ENCODE peak calls at places on chromosomes 3 and 15, in nine cellular contexts. V, L, Z, M, R, X, U, G and F are unnamed samples.

GRCh38 chr3:74844428-74844827 is 230.0 kb upstream of the CNTN3 start:
- DNase-seq in M (no peak), L (no peak), G (no peak), X (no peak), Z (no peak), R (no peak), V (no peak), U (no peak), F (no peak)

GRCh38 chr3:187150599-187150998 is 11.3 kb upstream of the RPL39L start:
- DNase-seq in V (no peak), R (no peak), Z (no peak), M (peak), U (peak), G (no peak), X (no peak), L (no peak), F (no peak)

GRCh38 chr15:100713163-100713867 is 110.9 kb downstream of the ASB7 start:
- DNase-seq in U (peak), R (no peak), Z (peak), G (peak), L (peak), X (peak), M (no peak), V (no peak), F (no peak)

GRCh38 chr15:41967506-41968206 is 4.7 kb downstream of the EHD4 start:
- DNase-seq in V (peak), L (peak), R (no peak), Z (peak), M (peak), U (no peak), G (peak), X (no peak), F (no peak)

GRCh38 chr15:46059921-46060565 is 425.2 kb downstream of the SQOR start:
- DNase-seq in X (no peak), Z (no peak), R (no peak), M (no peak), V (no peak), G (no peak), U (no peak), L (no peak), F (no peak)

GRCh38 chr3:113111308-113111707 is 100.0 kb upstream of the BOC start:
- DNase-seq in R (no peak), L (no peak), M (no peak), X (no peak), U (peak), G (no peak), Z (peak), V (no peak), F (no peak)

GRCh38 chr15:33190539-33190938 is 4.0 kb downstream of the FMN1 start:
- DNase-seq in Z (no peak), L (no peak), R (no peak), G (no peak), U (no peak), M (no peak), X (no peak), V (no peak), F (no peak)

GRCh38 chr3:61809879-61810278 is 248.5 kb downstream of the PTPRG start:
- DNase-seq in L (peak), X (peak), U (no peak), R (peak), G (no peak), Z (no peak), V (no peak), M (peak), F (no peak)

GRCh38 chr3:108117245-108117644 is 26.4 kb upstream of the CD47 start:
- DNase-seq in V (no peak), X (peak), R (no peak), U (peak), Z (peak), L (no peak), M (no peak), G (no peak), F (no peak)

GRCh38 chr3:172102123-172102882 is 62.9 kb downstream of the FNDC3B start:
- DNase-seq in U (no peak), G (no peak), L (no peak), V (no peak), Z (no peak), R (no peak), X (no peak), M (no peak), F (no peak)

DNA sequence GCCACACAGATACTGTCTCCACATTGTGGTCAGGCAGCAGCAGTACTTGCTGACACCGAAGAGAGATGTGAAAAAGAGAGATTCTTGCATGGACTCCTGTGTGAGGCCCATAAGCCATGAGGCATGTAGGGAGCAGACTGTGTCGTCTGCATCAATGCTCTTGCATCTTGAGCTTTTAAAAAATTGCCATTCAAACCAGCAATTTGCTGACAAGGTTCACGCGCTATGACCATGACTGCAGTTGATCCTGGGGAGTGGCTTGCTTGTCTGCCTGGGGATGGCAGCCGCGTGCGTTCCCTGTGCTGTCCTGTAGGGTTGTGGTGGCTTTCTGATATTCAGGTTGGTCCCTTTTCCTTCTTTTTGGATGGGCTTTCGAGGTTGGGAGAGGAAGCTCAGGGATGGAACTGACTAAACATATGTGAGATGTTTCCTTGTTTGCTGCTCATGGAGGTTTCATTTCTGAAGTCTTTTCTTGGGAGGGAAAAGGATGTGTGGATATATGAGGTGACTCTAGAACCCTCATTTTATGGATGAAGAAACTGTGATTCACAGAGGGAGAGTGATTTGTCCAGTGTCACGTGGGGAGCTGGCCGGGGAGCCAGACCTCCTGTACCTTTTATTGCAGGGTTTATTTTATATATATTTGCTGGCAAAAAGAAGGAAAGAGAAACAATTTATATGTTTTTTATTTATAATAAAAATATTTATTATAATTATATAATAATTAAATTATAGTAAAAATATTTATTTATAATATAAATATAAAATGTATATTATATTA is 48.6 kb downstream of the LPP start:
- DNase-seq in V (no peak), U (no peak), G (no peak), R (no peak), L (no peak), M (peak), Z (no peak), X (no peak), F (no peak)
- TF ChIP-seq CTCF in V (no peak), U (peak), G (no peak), R (no peak), L (no peak), M (no peak), Z (no peak), X (no peak), F (no peak)

DNA sequence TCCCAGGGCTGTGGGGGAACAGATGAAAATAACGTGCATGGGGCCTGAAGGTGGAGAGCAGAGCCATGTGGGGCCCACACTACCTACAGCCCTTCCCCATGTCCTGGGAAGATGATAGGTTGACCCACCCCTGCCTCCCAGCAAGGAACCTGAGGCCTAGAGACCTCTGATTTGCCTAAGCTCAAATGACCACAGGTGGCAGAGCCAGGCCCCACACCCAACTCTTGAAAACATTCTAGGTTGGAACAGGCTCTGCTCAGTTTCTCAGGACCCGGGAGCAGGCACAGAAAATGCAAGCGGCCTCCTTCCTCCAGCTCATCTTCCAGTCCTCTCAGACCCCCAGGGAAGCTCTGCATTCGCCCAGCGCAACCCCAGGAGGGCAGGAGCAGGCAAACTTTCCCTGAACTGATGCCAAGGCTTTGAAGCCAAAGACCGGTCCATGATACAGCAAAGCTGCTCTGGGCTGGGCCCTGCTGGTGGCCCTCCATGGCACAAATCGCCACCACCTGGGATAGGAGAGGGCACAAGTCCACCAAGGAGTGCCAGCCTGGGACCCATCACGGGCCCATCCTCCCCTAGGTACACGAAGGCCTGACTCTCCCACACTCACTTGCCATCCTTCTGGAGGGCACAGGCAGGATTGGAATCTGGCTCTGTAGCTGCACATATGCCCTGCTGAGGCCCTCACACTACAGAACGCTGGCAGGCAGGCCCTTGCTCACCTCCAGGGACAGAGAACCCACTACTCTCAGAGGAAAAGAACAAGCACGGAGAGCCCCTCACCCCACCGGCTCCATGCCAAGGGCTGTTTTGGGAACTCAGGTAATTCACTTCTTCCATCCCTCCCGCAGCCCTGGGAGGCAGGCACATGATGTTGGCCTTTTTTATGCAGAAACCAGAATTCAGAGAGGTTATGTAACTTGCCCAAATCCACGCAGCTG is 51.0 kb upstream of the FURIN start:
- DNase-seq in U (no peak), G (no peak), Z (no peak), L (no peak), R (no peak), M (no peak), X (no peak), V (no peak), F (no peak)
- H3K4me3 ChIP-seq in U (no peak), G (no peak), Z (no peak), L (no peak), R (no peak), M (no peak), X (no peak), V (no peak), F (no peak)

DNA sequence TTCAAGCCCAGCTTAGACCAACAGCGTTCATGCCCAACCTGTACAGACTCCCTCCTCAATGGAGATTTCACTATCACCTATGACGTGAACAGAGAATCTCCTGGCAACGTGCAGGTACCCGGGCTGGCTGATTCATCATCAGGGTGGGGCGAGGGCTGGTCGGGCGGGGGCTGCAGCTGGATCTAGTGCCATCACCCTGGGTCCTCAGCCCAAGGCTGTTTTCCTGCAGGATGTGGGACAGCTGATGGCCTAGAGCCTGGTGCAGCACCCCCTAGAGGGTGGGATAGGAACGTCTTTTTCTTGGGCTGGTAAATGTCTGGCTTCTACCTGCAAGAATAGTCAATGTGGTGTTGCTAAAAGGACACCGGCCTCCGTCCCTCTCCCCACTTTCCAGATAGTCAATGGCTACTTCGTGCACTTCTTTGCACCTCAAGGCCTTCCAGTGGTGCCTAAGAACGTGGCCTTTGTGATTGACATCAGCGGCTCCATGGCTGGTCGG is 4.4 kb downstream of the ITIH3 start:
- DNase-seq in X (no peak), V (no peak), L (no peak), M (peak), Z (peak), U (peak), R (no peak), G (no peak), F (no peak)
- TF ChIP-seq CTCF in X (peak), V (no peak), L (peak), M (peak), Z (peak), U (peak), R (no peak), G (no peak), F (no peak)

GRCh38 chr15:82263350-82263749 is 732 bp downstream of the SAXO2 start:
- DNase-seq in V (no peak), L (no peak), M (no peak), U (peak), R (no peak), Z (no peak), X (no peak), G (no peak), F (no peak)

GRCh38 chr15:82262422-82263026 is at the start of the genes EFL1 and SAXO2:
- DNase-seq in V (peak), M (peak), X (peak), G (peak), R (peak), Z (peak), U (peak), L (peak), F (no peak)
- H3K4me3 ChIP-seq in V (peak), M (peak), X (peak), G (peak), R (peak), Z (peak), U (peak), L (peak), F (peak)

GRCh38 chr15:94135748-94136147 is 95.6 kb upstream of the MCTP2 start:
- DNase-seq in Z (peak), R (no peak), G (no peak), M (peak), U (peak), V (no peak), L (no peak), X (no peak), F (no peak)
- TF ChIP-seq CTCF in Z (peak), R (no peak), G (no peak), M (peak), U (peak), V (no peak), L (no peak), X (peak), F (no peak)

GRCh38 chr15:89776274-89777072 is at the start of gene MESP2:
- DNase-seq in Z (peak), R (peak), G (peak), X (peak), U (peak), V (peak), M (peak), L (peak), F (no peak)
- H3K4me3 ChIP-seq in Z (peak), R (peak), G (no peak), X (peak), U (no peak), V (peak), M (peak), L (peak), F (peak)

DNA sequence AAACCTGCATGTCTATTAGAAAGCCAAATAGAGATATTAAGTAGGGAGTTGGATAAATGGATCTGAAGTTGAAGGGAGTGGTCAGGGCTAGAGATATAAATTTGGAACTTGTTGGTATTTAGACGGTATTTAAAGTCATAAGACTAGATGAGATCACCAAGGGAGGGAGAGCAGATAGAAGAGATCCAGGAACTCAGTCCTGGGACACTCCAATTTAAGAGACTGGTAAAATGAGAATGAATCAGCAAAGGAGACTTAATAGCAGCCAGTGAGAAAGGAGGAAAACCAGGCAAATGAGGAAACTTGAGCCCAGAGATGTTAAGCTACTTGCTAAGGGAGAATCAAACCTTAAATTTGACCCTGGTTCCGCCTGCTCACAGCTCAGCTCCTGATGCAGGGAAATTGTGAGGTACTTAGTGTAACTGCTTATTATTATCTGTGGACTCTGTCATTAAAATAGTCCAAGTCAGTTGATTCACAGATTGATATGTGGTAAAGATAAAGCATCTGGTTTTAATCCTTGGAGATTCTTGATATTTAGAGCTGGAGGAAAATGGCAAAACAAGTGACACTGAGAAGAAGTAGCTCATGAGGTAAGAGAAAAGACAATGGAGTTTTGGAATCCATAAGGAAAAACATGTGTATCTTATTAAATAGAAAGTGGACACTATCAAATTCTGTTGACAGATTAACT is 35.7 kb downstream of the ABI3BP start:
- DNase-seq in V (no peak), M (no peak), R (no peak), L (peak), Z (peak), G (no peak), X (peak), U (no peak), F (peak)
- TF ChIP-seq CTCF in V (no peak), M (no peak), R (no peak), L (no peak), Z (no peak), G (no peak), X (no peak), U (no peak), F (no peak)